ENCODE peak calls at places on chromosomes 7 and 10, in eight cellular contexts. D, B, S, Z, E, O, Y and A are unnamed samples.

GRCh38 chr7:46071076-46071475 is 150.0 kb upstream of the IGFBP3 start:
- DNase-seq in D (no peak), B (no peak), S (no peak), Z (peak), E (no peak), O (peak), Y (peak), A (peak)

GRCh38 chr10:121578298-121578697 is 19.9 kb downstream of the FGFR2 start:
- DNase-seq in D (no peak), B (no peak), S (no peak), Z (no peak), E (no peak), O (no peak), Y (no peak), A (no peak)

GRCh38 chr10:87729940-87730339 is 70.3 kb downstream of the PAPSS2 start:
- DNase-seq in D (no peak), B (no peak), S (no peak), Z (no peak), E (no peak), O (no peak), Y (no peak), A (no peak)

GRCh38 chr10:122662231-122662630 is 37.4 kb downstream of the C10orf120 start:
- DNase-seq in D (no peak), B (no peak), S (no peak), Z (no peak), E (no peak), O (no peak), Y (no peak), A (no peak)

GRCh38 chr7:31075006-31075405 is 22.9 kb downstream of the ADCYAP1R1 start:
- DNase-seq in D (no peak), B (no peak), S (no peak), Z (no peak), E (no peak), O (no peak), Y (no peak), A (no peak)

GRCh38 chr10:131196176-131196885 is 115.2 kb downstream of the TCERG1L start:
- DNase-seq in D (no peak), B (no peak), S (no peak), Z (no peak), E (no peak), O (no peak), Y (no peak), A (no peak)

GRCh38 chr7:192701-193536 is 548 bp downstream of the FAM20C start:
- DNase-seq in D (no peak), B (no peak), S (peak), Z (no peak), E (peak), O (no peak), Y (no peak), A (no peak)

GRCh38 chr7:99910976-99911375 is 8.4 kb downstream of the TRIM4 start:
- DNase-seq in D (no peak), B (no peak), S (no peak), Z (no peak), E (no peak), O (no peak), Y (no peak), A (no peak)

GRCh38 chr10:2202401-2202800 is 465.1 kb upstream of the ADARB2 start:
- DNase-seq in D (no peak), B (no peak), S (no peak), Z (no peak), E (no peak), O (peak), Y (no peak), A (no peak)

GRCh38 chr7:44064791-44065430 is 456 bp downstream of the PGAM2 start:
- DNase-seq in D (no peak), B (no peak), S (no peak), Z (no peak), E (no peak), O (no peak), Y (no peak), A (no peak)

GRCh38 chr7:151051108-151051507 is 2.8 kb downstream of the ASIC3 start:
- DNase-seq in D (peak), B (peak), S (peak), Z (peak), E (peak), O (peak), Y (peak), A (peak)

GRCh38 chr7:81013036-81013435 is 94.2 kb upstream of the SEMA3C start:
- DNase-seq in D (no peak), B (no peak), S (peak), Z (peak), E (no peak), O (peak), Y (peak), A (peak)

GRCh38 chr7:120898710-120899499 is 41.0 kb upstream of the TSPAN12 start:
- DNase-seq in D (no peak), B (no peak), S (no peak), Z (no peak), E (no peak), O (no peak), Y (no peak), A (no peak)

GRCh38 chr7:32536585-32536984 is 41.3 kb downstream of the AVL9 start:
- DNase-seq in D (no peak), B (no peak), S (peak), Z (peak), E (no peak), O (peak), Y (peak), A (peak)

GRCh38 chr7:111012799-111013675 is 77.9 kb upstream of the LRRN3 start:
- DNase-seq in D (no peak), B (peak), S (no peak), Z (no peak), E (no peak), O (no peak), Y (no peak), A (no peak)

GRCh38 chr10:100377830-100378229 is 30.8 kb downstream of the SCD start:
- DNase-seq in D (no peak), B (no peak), S (no peak), Z (no peak), E (no peak), O (no peak), Y (no peak), A (no peak)

GRCh38 chr10:80158598-80159127 is 26.1 kb downstream of the PLAC9 start:
- DNase-seq in D (no peak), B (no peak), S (peak), Z (peak), E (peak), O (peak), Y (peak), A (peak)

GRCh38 chr10:73159038-73159648 is 8.7 kb downstream of the ECD start:
- DNase-seq in D (no peak), B (peak), S (peak), Z (peak), E (peak), O (peak), Y (peak), A (peak)

GRCh38 chr7:28587211-28587610 is 174.9 kb downstream of the CREB5 start:
- DNase-seq in D (no peak), B (no peak), S (no peak), Z (peak), E (no peak), O (peak), Y (no peak), A (no peak)

GRCh38 chr7:82745117-82745516 is 301.5 kb upstream of the CACNA2D1 start:
- DNase-seq in D (no peak), B (no peak), S (peak), Z (no peak), E (no peak), O (peak), Y (peak), A (peak)

GRCh38 chr7:131605280-131605878 is 49.0 kb upstream of the PODXL start:
- DNase-seq in D (no peak), B (no peak), S (peak), Z (no peak), E (no peak), O (peak), Y (peak), A (no peak)

GRCh38 chr7:80907141-80907601 is 11.7 kb downstream of the SEMA3C start:
- DNase-seq in D (no peak), B (no peak), S (no peak), Z (no peak), E (no peak), O (no peak), Y (no peak), A (no peak)

GRCh38 chr10:133224861-133225366 is 5.1 kb upstream of the UTF1 start:
- DNase-seq in D (no peak), B (no peak), S (peak), Z (no peak), E (no peak), O (no peak), Y (peak), A (peak)

GRCh38 chr7:98354511-98355249 is 46.2 kb downstream of the BAIAP2L1 start:
- DNase-seq in D (peak), B (no peak), S (peak), Z (peak), E (peak), O (peak), Y (peak), A (peak)

GRCh38 chr7:50267525-50268041 is 36.9 kb upstream of the IKZF1 start:
- DNase-seq in D (no peak), B (no peak), S (no peak), Z (no peak), E (no peak), O (no peak), Y (no peak), A (no peak)

GRCh38 chr10:125217986-125218675 is 57.8 kb upstream of the CTBP2 start:
- DNase-seq in D (no peak), B (no peak), S (peak), Z (peak), E (no peak), O (peak), Y (peak), A (peak)
- TF ChIP-seq CTCF in D (no peak), B (no peak), S (no peak), Z (no peak), E (no peak), O (no peak), Y (no peak), A (no peak)

DNA sequence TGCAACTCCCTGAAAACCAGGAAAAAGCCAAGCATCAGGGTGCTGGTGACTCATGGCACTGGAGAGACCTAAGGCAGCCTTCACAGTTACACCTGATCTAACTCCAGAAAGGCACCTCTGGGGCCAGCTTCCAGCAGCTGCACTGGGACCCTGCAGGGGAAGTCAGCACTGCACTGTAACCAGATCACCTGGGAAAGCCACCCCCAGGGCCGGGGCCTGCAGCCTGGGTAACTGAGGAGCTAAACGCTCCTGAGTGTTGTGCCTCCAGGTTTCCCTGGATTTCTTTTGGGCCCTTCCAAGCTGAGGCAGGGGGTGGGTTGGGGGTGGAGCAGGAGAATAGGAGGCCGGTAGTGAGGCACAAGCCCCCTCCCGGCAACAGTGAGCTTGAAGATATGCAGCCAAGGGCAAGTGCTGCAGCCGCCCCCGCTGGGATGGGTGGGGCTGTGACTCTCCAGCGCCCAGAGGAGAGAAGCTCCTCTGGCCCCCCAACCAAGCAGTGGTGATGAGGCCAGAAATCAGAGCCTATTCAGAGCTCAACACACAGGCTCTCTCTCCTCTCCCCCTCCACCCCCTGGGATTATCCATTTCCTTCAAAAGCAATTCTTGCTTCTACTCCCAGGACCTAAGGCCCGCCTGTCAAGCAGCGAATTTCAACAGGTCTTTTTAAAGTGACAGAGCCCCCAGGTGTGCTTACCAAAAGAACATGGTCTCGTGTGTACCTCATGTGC is 2.6 kb downstream of the CXCL12 start:
- DNase-seq in D (no peak), B (no peak), S (no peak), Z (no peak), E (no peak), O (peak), Y (peak), A (peak)
- H3K4me3 ChIP-seq in D (peak), B (no peak), S (peak), Z (no peak), E (no peak), O (peak), Y (peak), A (peak)

DNA sequence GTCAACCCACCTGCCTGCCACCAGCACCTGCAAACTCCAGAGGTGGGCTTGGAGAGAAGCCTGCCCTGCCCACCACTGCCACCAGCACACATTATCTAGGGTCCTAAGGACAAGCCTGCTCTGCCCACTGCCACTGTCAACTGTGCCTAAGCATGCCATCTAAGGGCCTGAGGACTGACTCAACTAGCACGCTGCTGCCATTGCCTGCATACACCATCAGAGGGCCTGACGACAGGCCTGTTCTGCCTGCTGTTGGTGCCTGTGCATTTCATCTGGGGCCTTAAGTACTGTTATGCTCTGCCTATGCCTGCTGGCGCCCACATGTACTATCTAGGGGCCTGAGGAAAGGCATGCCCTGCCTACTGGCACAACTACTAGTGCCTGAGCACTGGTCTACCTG is 27.0 kb upstream of the LRRD1 start:
- DNase-seq in D (no peak), B (no peak), S (no peak), Z (no peak), E (no peak), O (no peak), Y (no peak), A (no peak)
- TF ChIP-seq CTCF in D (no peak), B (no peak), S (no peak), Z (no peak), E (no peak), O (no peak), Y (no peak), A (no peak)

GRCh38 chr10:16348891-16349290 is 87.9 kb upstream of the PTER start:
- DNase-seq in D (no peak), B (no peak), S (no peak), Z (no peak), E (no peak), O (no peak), Y (no peak), A (no peak)
- H3K4me3 ChIP-seq in D (no peak), B (no peak), S (no peak), Z (no peak), E (no peak), O (no peak), Y (no peak), A (no peak)

DNA sequence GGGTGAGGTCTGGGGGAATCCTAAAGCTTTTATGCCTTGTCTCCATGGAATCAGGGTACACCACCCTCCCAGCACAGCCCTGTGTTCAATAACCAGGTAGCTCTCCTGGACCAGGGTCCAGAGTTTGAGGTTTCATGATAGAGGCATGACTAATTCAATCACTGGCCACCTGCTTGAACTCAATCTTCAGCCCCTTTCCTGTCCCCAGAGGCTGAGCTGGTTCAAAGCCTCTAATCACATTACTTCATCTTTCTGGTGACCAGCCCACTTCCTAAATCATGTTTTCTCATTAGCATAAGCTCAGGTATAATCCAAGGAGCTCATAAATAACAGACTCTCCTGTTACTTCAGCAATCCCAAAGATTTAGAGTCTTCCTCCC is 20.5 kb downstream of the CRPPA start:
- DNase-seq in D (no peak), B (no peak), S (no peak), Z (no peak), E (no peak), O (no peak), Y (no peak), A (no peak)
- TF ChIP-seq CTCF in D (no peak), B (no peak), S (no peak), Z (no peak), E (no peak), O (no peak), Y (no peak), A (no peak)

DNA sequence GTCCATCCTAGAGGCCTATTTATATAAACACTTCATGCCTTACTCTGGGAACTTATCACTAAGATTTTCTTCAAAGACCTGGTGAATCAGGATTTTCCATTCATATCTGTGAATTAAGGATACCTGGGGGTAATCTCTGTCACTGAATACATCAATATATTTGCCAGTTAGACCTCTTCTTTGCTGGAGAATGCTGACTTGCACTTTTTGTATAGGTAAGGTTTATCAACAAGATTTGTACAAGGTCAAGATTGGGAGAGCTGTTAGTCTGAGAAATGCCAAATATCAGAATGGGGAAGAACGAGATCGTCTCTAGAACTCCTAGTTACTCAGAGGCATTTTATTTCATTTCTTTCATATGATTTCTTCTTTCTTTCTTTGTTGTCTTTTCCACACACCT is 1060.0 kb downstream of the NRG3 start:
- DNase-seq in D (no peak), B (no peak), S (no peak), Z (no peak), E (no peak), O (no peak), Y (no peak), A (no peak)
- H3K4me3 ChIP-seq in D (no peak), B (no peak), S (no peak), Z (no peak), E (no peak), O (no peak), Y (no peak), A (no peak)

GRCh38 chr7:35035511-35035921 is 1.8 kb downstream of the DPY19L1 start:
- DNase-seq in D (no peak), B (peak), S (peak), Z (peak), E (peak), O (peak), Y (peak), A (peak)
- TF ChIP-seq CTCF in D (no peak), B (no peak), S (peak), Z (no peak), E (no peak), O (no peak), Y (peak), A (no peak)